ENCODE peak calls at places on chromosomes 11 and 22, in five cellular contexts. O is sigmoid colon, L is stomach, C is K562, M is GM23338. I is an unnamed sample.
A peak's percentile ranks its signal among the peaks of the same experiment; 100 is the strongest.

GRCh38 chr22:18119409-18120110 is 9.0 kb downstream of the TUBA8 start:
- DNase-seq in O (no peak), L (peak; percentile 50), C (no peak), M (no peak), I (no peak)

GRCh38 chr11:27570542-27570941 is 64.0 kb upstream of the LIN7C start:
- DNase-seq in O (no peak), L (no peak), C (no peak), M (no peak), I (no peak)

GRCh38 chr11:7442588-7443215 is 42.6 kb upstream of the OLFML1 start:
- DNase-seq in O (peak; percentile 77), L (peak; percentile 76), C (peak; percentile 65), M (peak; percentile 84), I (peak; percentile 63)

GRCh38 chr22:20418211-20418788 is 19.3 kb downstream of the SCARF2 start:
- DNase-seq in O (peak; percentile 96), L (peak; percentile 84), C (peak; percentile 94), M (peak; percentile 90), I (peak; percentile 77)

GRCh38 chr11:77381749-77382693 is 80.5 kb upstream of the GDPD4 start:
- DNase-seq in O (no peak), L (no peak), C (no peak), M (no peak), I (no peak)

GRCh38 chr11:107307991-107308390 is 149.6 kb downstream of the CWF19L2 start:
- DNase-seq in O (no peak), L (no peak), C (no peak), M (no peak), I (no peak)

GRCh38 chr11:103086461-103086860 is 5.5 kb downstream of the DCUN1D5 start:
- DNase-seq in O (no peak), L (no peak), C (no peak), M (no peak), I (no peak)

GRCh38 chr11:9060700-9061111 is 30.7 kb downstream of the SCUBE2 start:
- DNase-seq in O (no peak), L (no peak), C (peak; percentile 47), M (peak; percentile 83), I (no peak)

GRCh38 chr11:9847636-9848035 is 183.8 kb downstream of the SWAP70 start:
- DNase-seq in O (no peak), L (no peak), C (no peak), M (no peak), I (no peak)

GRCh38 chr22:28009272-28009827 is 90.3 kb upstream of the PITPNB start:
- DNase-seq in O (peak; percentile 87), L (peak; percentile 75), C (peak; percentile 72), M (peak; percentile 87), I (peak; percentile 68)
- TF ChIP-seq CTCF in O (peak; percentile 97), L (peak; percentile 92), C (peak; percentile 85), M (peak; percentile 95), I (peak; percentile 88)

GRCh38 chr22:46593211-46593676 is 26.9 kb upstream of the GRAMD4 start:
- DNase-seq in O (peak; percentile 71), L (no peak), C (no peak), M (no peak), I (peak; percentile 78)
- H3K4me3 ChIP-seq in O (no peak overlapping the region), L (no peak overlapping the region), C (no peak overlapping the region), M (no peak overlapping the region), I (no peak overlapping the region)

DNA sequence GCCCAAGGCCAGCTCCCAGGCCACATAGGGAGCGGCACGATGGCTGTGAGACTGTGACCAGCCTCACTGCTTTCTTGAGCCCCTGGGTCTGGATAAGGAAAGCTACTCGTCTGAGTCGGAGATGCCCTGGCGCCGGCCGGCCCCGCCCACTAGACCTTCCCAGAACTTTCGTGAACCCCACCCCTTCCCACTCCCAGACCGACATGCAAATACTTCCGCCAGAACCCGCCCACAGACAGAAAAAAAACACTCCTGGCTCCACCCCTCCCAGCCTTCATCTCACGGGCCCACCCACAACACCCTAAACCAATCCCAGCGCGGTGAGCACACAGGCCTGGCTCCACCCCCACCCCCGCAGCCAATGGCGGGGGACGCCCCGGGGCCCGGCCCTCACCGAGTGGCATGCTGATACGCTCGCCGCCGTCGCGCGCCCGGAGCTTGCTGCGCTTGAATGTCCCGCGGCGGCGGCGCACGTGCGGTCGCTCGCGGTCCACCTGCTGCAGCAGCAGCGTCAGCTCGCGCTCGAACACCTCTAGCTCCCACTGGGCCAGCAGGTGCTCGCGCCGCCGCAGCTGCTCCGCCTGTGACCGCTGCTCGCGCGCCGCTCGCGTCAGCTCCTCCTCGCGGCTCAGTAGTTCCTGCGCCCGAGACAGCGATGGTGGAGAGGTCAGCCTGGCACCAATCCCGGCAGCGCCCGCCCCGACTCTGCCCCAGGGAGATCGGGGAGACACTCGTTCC is 7.0 kb downstream of the MAP3K11 start:
- DNase-seq in O (peak; percentile 99), L (peak; percentile 95), C (peak; percentile 67), M (peak; percentile 99), I (peak; percentile 96)
- TF ChIP-seq POLR2AphosphoS5 in O (peak; percentile 23), L (no peak), C (no peak), M (peak; percentile 62), I (peak; percentile 45)

GRCh38 chr11:66268210-66268952 is at the start of gene RAB1B:
- DNase-seq in O (peak; percentile 100), L (peak; percentile 100), C (peak; percentile 100), M (peak; percentile 100), I (peak; percentile 100)

GRCh38 chr11:66266378-66267038 is 1.9 kb upstream of the RAB1B start:
- DNase-seq in O (no peak), L (no peak), C (no peak), M (no peak), I (peak; percentile 67)

GRCh38 chr11:66267039-66267378 is 1.4 kb upstream of the RAB1B start:
- DNase-seq in O (no peak), L (no peak), C (no peak), M (no peak), I (no peak)

GRCh38 chr11:66268953-66269906 is 791 bp downstream of the RAB1B start:
- DNase-seq in O (no peak), L (no peak), C (peak; percentile 54), M (peak; percentile 72), I (no peak)

GRCh38 chr11:66267379-66268209 is 845 bp upstream of the RAB1B start:
- DNase-seq in O (peak; percentile 96), L (peak; percentile 89), C (peak; percentile 92), M (peak; percentile 92), I (peak; percentile 93)
- TF ChIP-seq CTCF in O (no peak), L (no peak), C (peak; percentile 12), M (no peak), I (peak; percentile 41)

DNA sequence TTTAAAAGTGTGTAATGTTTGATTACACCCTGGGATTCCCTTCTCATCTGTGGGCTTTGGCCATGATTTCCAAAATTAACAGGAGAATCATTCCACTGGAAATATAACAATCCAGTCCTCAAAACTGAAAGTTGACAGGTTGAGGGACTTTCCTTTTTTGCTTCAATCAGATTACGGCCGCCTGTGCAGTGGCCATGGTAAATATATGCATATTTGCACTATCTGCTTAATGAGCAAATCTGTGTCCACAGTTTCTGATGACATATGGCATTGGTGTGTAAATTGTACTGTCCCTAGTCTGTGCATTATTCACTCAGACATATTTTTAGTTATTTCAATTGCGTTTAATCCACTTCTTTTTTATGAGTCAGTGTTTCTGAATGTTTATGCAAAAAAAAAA is 76.7 kb upstream of the MTNR1B start:
- DNase-seq in O (no peak), L (no peak), C (no peak), M (no peak), I (no peak)
- H3K4me3 ChIP-seq in O (no peak overlapping the region), L (no peak overlapping the region), C (no peak overlapping the region), M (no peak overlapping the region), I (no peak overlapping the region)

DNA sequence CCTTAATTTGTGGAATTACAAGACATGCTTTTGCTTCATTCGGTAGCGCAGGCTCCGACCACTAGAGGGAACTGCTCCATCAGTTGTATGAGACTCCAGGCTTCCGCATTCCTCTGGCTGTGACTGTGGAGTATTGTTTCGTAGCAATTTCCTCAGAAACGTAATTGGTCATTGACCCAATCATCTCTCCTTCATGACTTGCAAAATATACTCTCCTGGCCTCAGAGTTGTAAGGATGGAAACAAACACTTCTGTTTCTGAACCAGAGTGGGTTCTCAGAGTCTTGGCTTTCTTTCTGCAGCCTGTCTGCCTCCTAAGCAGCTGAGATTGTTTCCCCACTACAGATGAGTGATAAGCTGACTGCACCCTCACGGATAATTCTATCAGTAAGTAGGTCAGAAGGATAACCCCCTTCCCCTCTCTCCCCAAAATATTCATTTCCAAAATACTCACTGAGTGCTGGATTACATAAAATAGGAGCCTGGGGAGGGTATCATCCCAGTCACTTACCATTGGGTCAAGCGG is 146.8 kb upstream of the ZC3H12C start:
- DNase-seq in O (peak; percentile 89), L (peak; percentile 84), C (peak; percentile 87), M (peak; percentile 91), I (no peak)
- TF ChIP-seq POLR2AphosphoS5 in O (peak; percentile 47), L (peak; percentile 63), C (no peak), M (no peak), I (peak; percentile 58)

GRCh38 chr22:49983148-49984042 is 22.8 kb downstream of the PIM3 start:
- DNase-seq in O (no peak), L (no peak), C (no peak), M (peak; percentile 65), I (no peak)
- TF ChIP-seq CTCF in O (peak; percentile 25), L (peak; percentile 44), C (no peak), M (peak; percentile 46), I (peak; percentile 37)

DNA sequence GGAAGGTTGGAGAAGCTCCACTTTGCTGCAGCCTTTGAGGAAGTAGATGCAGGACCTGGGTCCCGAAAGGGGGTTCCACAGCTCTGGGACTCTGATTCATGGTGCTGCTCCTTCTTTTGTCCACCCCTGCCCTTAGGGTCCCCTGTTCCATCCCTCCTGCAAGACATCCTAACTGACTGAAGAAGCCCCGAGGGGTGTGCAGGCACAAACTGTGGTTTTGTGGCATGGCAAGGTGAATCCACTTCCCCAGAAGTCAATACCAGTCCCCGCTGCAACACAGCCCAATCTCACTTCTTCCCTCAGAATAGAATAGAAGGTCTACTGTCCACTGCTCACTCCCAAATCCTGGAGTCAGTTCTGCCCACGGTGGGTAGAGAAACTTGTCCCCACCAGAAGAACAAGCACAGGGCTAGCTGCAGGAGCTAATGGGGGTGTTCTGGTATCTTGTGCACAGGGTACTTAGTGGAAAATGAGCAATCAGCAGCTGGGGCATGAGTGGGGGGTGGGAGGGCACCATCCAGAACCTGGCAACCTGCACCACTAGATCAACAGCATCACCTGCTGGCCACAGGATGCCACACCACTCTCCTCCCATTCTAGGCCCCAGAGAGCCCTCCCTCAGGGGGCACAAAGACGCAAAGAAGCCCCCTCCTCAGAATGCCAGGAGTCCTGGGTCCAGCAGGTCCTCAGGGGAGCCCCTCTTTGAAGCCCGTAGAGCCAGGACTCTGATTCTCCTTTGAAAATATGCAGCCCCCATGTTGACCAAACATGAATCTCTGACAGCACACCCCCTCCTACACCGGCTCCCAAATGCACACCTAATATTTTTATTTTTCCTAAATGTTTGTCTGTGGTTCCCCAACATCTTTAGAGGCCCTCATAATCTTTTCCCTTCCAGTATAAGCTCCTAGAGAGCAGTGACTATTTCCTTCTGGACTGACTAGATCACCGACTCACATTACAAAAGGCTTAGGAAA is 14.1 kb downstream of the SPATA19 start:
- DNase-seq in O (no peak), L (no peak), C (no peak), M (peak; percentile 61), I (no peak)
- H3K4me3 ChIP-seq in O (no peak overlapping the region), L (no peak overlapping the region), C (no peak overlapping the region), M (no peak overlapping the region), I (no peak overlapping the region)

I was measured in upper lobe of left lung.